ENCODE peak calls at places on chromosomes 11 and 22, in seven cellular contexts. E is BE2C, N is right lobe of liver, T is lower lobe of right lung, G is lung, D is RWPE2, P is stomach. X is an unnamed sample.

GRCh38 chr22:50730941-50731661 is 6.9 kb upstream of the ACR start:
- DNase-seq in E (no peak), N (peak), T (peak), G (no peak), D (peak), P (no peak), X (no peak)

GRCh38 chr11:80916180-80916811 is 1475.5 kb upstream of the TENM4 start:
- DNase-seq in E (no peak), N (no peak), T (no peak), G (no peak), D (no peak), P (no peak), X (no peak)

GRCh38 chr11:133343951-133344350 is 188.3 kb downstream of the OPCML start:
- DNase-seq in E (no peak), N (no peak), T (no peak), G (no peak), D (peak), P (no peak), X (no peak)

GRCh38 chr11:73218106-73218829 is at the start of gene P2RY2:
- DNase-seq in E (peak), N (peak), T (peak), G (peak), D (peak), P (peak), X (no peak)

GRCh38 chr22:44363980-44364749 is 51.4 kb upstream of the SHISAL1 start:
- DNase-seq in E (peak), N (peak), T (peak), G (no peak), D (peak), P (no peak), X (no peak)

GRCh38 chr22:29956680-29957079 is 73.7 kb downstream of the MTMR3 start:
- DNase-seq in E (no peak), N (no peak), T (no peak), G (no peak), D (no peak), P (no peak), X (no peak)

GRCh38 chr22:25747245-25747944 is 5.4 kb downstream of the MYO18B start:
- DNase-seq in E (peak), N (no peak), T (no peak), G (peak), D (peak), P (peak), X (peak)

GRCh38 chr22:24894220-24894975 is 52.1 kb downstream of the LHFPL7 start:
- DNase-seq in E (peak), N (peak), T (peak), G (peak), D (peak), P (peak), X (peak)

GRCh38 chr11:106087815-106088435 is 10.5 kb downstream of the AASDHPPT start:
- DNase-seq in E (peak), N (no peak), T (peak), G (no peak), D (no peak), P (peak), X (no peak)

GRCh38 chr11:61963282-61964057 is 4.0 kb downstream of the FTH1 start:
- DNase-seq in E (no peak), N (no peak), T (no peak), G (no peak), D (no peak), P (no peak), X (no peak)

GRCh38 chr11:17257200-17257599 is 19.3 kb upstream of the NUCB2 start:
- DNase-seq in E (no peak), N (no peak), T (no peak), G (no peak), D (no peak), P (no peak), X (no peak)

GRCh38 chr11:74822187-74822586 is 73.5 kb downstream of the RNF169 start:
- DNase-seq in E (no peak), N (no peak), T (no peak), G (no peak), D (no peak), P (no peak), X (peak)

GRCh38 chr22:50573491-50574382 is 4.5 kb downstream of the CPT1B start:
- DNase-seq in E (no peak), N (no peak), T (peak), G (no peak), D (no peak), P (no peak), X (no peak)

GRCh38 chr11:38448284-38448683 is 1850.2 kb upstream of the RAG2 start:
- DNase-seq in E (peak), N (peak), T (no peak), G (no peak), D (no peak), P (no peak), X (no peak)

GRCh38 chr11:1071571-1072115 is 3.0 kb upstream of the MUC2 start:
- DNase-seq in E (no peak), N (peak), T (peak), G (no peak), D (peak), P (no peak), X (no peak)

GRCh38 chr11:89381094-89381493 is 110.1 kb downstream of the NOX4 start:
- DNase-seq in E (no peak), N (no peak), T (no peak), G (no peak), D (peak), P (no peak), X (peak)

GRCh38 chr11:36455658-36456111 is 54.4 kb downstream of the TRAF6 start:
- DNase-seq in E (peak), N (no peak), T (no peak), G (no peak), D (no peak), P (peak), X (peak)

GRCh38 chr11:120748485-120748814 is 236.9 kb downstream of the GRIK4 start:
- DNase-seq in E (peak), N (no peak), T (no peak), G (no peak), D (no peak), P (no peak), X (no peak)

GRCh38 chr11:33168605-33169240 is 7.4 kb upstream of the CSTF3 start:
- DNase-seq in E (no peak), N (no peak), T (no peak), G (no peak), D (no peak), P (no peak), X (no peak)

GRCh38 chr11:67666676-67667489 is 7.5 kb downstream of the ALDH3B2 start:
- DNase-seq in E (no peak), N (no peak), T (no peak), G (no peak), D (no peak), P (no peak), X (no peak)

DNA sequence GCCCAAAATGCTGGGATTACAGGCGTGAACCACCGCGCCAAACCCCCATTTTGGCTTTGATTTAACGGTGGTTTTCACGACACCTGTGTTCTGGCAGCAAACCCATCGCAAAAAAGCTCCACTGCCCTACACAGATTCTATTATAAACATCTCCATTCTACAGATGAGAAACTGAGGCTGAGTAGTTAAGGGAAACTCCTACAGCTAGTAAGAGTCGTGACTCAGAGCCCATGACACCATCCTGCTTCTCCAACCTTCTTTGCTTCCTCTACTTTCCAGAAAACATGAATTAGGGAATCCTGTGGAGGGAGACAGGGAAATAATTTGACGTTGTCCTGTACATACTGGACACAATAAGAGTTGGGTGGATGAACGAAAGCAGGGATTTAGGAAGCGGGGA is 429 bp upstream of the SNX15 start:
- DNase-seq in E (no peak), N (no peak), T (no peak), G (no peak), D (no peak), P (no peak), X (no peak)
- H3K4me3 ChIP-seq in E (peak), N (peak), T (peak), G (no peak), D (peak), P (peak), X (peak)

GRCh38 chr22:39016592-39016991 is 2.5 kb downstream of the APOBEC3C start:
- DNase-seq in E (no peak), N (no peak), T (no peak), G (no peak), D (no peak), P (no peak), X (no peak)

GRCh38 chr22:39012525-39013516 is 1.2 kb upstream of the APOBEC3C start:
- DNase-seq in E (no peak), N (no peak), T (no peak), G (no peak), D (no peak), P (no peak), X (no peak)

GRCh38 chr22:39013923-39014722 is at the start of gene APOBEC3C:
- DNase-seq in E (peak), N (peak), T (peak), G (peak), D (peak), P (peak), X (peak)

GRCh38 chr22:39021552-39022250 is 774 bp downstream of the APOBEC3D start:
- DNase-seq in E (no peak), N (no peak), T (peak), G (no peak), D (no peak), P (no peak), X (no peak)

DNA sequence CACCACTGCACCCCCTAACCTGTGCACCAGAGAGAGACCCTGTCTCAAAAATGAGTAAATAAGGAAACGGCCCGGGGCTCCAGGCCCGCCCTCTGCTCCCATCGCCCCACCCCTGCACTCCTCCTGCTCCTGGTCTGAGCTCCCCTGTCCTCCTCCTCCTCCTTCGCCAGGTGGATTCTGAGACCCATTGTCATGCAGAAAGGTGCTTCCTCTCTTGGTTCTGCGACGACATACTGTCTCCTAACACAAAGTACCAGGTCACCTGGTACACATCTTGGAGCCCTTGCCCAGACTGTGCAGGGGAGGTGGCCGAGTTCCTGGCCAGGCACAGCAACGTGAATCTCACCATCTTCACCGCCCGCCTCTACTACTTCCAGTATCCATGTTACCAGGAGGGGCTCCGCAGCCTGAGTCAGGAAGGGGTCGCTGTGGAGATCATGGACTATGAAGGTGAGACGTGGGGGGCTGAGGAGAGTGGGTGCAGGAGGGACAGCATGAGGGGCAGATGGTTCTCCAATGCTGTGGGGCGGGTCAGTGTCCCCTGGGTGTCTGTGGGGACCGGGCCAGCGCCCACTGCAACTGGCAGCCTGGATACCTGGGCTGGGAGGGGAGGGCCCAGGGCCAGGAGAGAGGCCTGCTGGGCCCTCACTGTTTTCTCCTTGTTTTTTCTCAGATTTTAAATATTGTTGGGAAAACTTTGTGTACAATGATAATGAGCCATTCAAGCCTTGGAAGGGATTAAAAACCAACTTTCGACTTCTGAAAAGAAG is 3.1 kb upstream of the APOBEC3D start:
- DNase-seq in E (no peak), N (no peak), T (no peak), G (no peak), D (no peak), P (no peak), X (no peak)
- TF ChIP-seq CTCF in E (no peak), N (no peak), T (no peak), G (no peak), D (no peak), P (no peak), X (no peak)

GRCh38 chr11:128725630-128726461 is 32.0 kb downstream of the FLI1 start:
- DNase-seq in E (no peak), N (no peak), T (no peak), G (no peak), D (no peak), P (no peak), X (peak)

GRCh38 chr11:128724891-128725611 is 31.2 kb downstream of the FLI1 start:
- DNase-seq in E (no peak), N (no peak), T (no peak), G (no peak), D (no peak), P (no peak), X (no peak)

GRCh38 chr11:128727811-128728431 is 34.0 kb downstream of the FLI1 start:
- DNase-seq in E (no peak), N (no peak), T (no peak), G (no peak), D (no peak), P (no peak), X (no peak)

GRCh38 chr11:128727320-128727719 is 33.4 kb downstream of the FLI1 start:
- DNase-seq in E (no peak), N (no peak), T (no peak), G (no peak), D (no peak), P (no peak), X (no peak)

DNA sequence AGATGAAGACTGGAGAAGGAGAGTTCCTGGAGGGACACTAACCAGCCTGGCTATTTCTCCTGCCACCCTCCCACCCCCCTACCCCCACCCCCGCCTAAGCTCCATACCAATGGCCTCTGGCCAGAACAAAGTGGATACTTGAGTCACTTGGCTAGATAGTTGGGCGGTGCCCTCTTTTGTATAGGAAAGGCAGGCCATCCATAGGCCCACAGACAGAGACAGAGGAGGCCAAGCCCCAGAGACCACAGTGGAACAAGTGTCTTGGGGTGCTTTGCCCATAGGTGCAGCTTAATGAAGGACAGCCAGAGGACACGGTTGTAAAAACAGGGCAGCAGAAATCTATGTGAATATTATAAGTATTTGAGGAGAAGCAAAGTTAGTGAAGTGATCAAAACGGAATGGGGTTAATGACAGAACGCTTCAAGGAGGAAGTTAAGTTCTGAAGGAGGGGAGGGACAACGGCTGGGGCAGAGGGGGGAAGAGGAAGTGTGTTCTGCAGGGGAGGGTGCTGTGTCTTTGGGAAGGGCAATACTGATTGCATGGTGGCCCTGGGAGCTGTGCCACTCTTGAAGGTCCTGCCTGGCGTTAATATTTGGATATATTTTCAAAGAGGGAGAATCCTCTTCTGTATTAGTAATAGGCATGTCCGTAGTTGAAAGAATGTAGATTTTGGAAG is 32.7 kb downstream of the FLI1 start:
- DNase-seq in E (no peak), N (peak), T (peak), G (peak), D (no peak), P (no peak), X (no peak)
- H3K4me3 ChIP-seq in E (no peak), N (no peak), T (peak), G (no peak), D (no peak), P (no peak), X (no peak)

DNA sequence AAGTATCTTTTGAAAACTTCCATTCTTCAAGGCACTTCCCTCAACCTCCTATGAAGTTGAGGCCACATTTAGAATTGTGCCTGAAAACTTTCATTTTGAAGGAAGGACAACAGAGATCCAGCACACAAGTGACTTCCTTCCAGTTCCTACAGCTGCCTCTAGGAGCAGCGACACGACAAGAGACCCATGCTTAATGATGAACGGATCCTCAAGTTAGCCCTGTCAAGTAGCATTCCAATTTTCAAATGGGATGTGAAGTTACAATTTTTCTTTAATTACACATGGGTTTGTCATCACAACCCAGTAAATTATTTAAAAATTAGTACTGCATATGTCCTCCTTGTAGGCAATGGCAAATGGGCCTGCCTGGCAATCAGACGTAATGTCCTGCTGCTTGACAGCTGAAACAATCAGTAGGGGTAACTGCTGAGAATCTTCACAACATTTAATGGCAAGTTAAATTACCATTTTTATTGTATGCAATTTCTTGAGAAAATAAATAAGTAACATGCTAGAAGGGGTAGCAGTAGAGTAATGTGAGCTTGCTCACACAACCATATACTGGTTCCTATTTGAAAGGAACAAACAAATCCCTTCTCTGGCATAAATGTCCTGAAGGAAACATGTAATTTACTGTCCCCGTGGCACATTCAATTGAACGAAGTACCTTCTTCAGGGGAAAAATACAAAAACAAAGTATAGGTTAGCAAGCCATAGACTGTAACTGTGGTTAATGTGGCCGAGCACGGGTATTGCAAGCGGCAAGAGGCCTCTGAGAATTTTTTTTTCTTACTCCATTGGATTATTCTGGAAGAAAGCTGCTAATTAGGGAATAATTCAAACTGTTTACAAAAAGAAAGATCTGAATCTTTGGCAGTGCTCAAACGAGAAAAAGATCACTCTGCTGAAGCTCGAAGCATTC is 288.3 kb downstream of the CADM1 start:
- DNase-seq in E (no peak), N (no peak), T (no peak), G (no peak), D (no peak), P (no peak), X (no peak)
- TF ChIP-seq CTCF in E (peak), N (peak), T (peak), G (no peak), D (peak), P (no peak), X (peak)

GRCh38 chr22:43207386-43207785 is 20.5 kb upstream of the TTLL12 start:
- DNase-seq in E (no peak), N (no peak), T (peak), G (no peak), D (no peak), P (no peak), X (no peak)

GRCh38 chr22:43203471-43203981 is 16.6 kb upstream of the TTLL12 start:
- DNase-seq in E (peak), N (no peak), T (no peak), G (no peak), D (no peak), P (no peak), X (no peak)

GRCh38 chr22:43206515-43207161 is 19.7 kb upstream of the TTLL12 start:
- DNase-seq in E (no peak), N (no peak), T (peak), G (no peak), D (no peak), P (no peak), X (no peak)

GRCh38 chr22:43205748-43206514 is 19.0 kb upstream of the TTLL12 start:
- DNase-seq in E (no peak), N (no peak), T (no peak), G (no peak), D (no peak), P (no peak), X (no peak)

DNA sequence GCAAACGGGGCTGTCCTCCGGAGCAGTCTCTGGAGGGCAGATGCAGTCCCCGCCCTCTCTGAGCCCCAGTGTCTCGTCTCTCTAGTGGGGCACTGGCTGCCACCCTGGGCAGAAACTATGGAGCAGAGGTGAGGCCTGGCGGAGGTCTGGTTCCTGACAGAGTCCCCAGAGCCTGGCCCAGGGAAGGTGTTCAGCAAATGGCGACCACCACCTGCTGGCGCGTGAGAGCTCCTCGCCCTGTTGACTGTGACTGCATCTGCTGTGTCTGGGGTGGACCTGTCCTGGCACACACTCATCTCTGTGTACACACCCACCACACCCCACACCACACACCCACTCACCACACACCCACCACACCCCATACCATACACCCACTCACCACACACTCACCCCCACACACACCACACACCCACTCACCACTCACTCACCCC is 18.3 kb upstream of the TTLL12 start:
- DNase-seq in E (no peak), N (no peak), T (peak), G (no peak), D (no peak), P (no peak), X (no peak)
- H3K4me3 ChIP-seq in E (no peak), N (no peak), T (no peak), G (no peak), D (no peak), P (no peak), X (no peak)

DNA sequence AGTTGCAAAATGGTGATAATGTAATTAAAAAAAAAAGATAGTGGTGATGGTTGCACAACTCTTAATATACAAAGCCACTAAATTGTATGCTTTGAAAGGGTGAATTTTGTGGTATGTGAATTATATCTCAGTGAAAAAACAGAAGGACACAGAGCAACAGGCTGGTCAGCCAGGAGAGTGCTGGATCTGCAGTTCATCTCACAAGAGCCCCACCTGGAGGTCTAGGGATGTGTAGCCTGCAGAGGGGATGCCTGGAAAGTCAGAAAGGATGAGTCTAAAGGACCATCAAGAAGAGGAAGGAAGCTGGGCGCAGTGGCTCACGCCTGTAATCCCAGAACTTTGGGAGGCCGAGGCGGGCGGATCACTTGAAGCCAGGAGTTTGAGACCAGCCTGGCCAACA is 9.0 kb downstream of the POLR3H start:
- DNase-seq in E (peak), N (no peak), T (no peak), G (no peak), D (no peak), P (no peak), X (no peak)
- TF ChIP-seq CTCF in E (peak), N (no peak), T (no peak), G (no peak), D (peak), P (no peak), X (peak)